ENCODE peak calls at places on chromosomes 12 and 14, in four cellular contexts. I, J, A and M are unnamed samples.

GRCh38 chr12:104784592-104784991 is 173.5 kb downstream of the SLC41A2 start:
- DNase-seq in J (no peak), I (no peak), A (no peak), M (no peak)

GRCh38 chr12:49777341-49777740 is 36.0 kb downstream of the TMBIM6 start:
- DNase-seq in A (no peak), J (no peak), I (no peak), M (no peak)

GRCh38 chr12:66662729-66663128 is 16.1 kb downstream of the GRIP1 start:
- DNase-seq in I (no peak), J (no peak), A (no peak), M (no peak)

GRCh38 chr14:48735607-48736006 is 850.6 kb downstream of the RPS29 start:
- DNase-seq in A (no peak), J (no peak), I (no peak), M (no peak)

GRCh38 chr12:127294651-127295205 is 972.2 kb upstream of the TMEM132C start:
- DNase-seq in I (no peak), J (no peak), A (no peak), M (no peak)

GRCh38 chr14:29039171-29039570 is 272.6 kb downstream of the FOXG1 start:
- DNase-seq in I (no peak), A (no peak), J (no peak), M (no peak)

GRCh38 chr12:75364918-75365317 is 26.0 kb upstream of the GLIPR1L2 start:
- DNase-seq in I (no peak), J (peak), A (no peak), M (no peak)

GRCh38 chr12:93844385-93844784 is 167.2 kb downstream of the CRADD start:
- DNase-seq in A (no peak), J (no peak), I (no peak), M (no peak)

GRCh38 chr14:64324461-64325255 is 30.5 kb upstream of the ESR2 start:
- DNase-seq in I (no peak), J (no peak), A (no peak), M (no peak)

GRCh38 chr12:131153956-131154355 is 200.2 kb downstream of the ADGRD1 start:
- DNase-seq in I (no peak), A (no peak), J (no peak), M (no peak)

GRCh38 chr14:101791919-101792572 is 30.5 kb downstream of the PPP2R5C start:
- DNase-seq in A (no peak), J (no peak), I (no peak), M (peak)

GRCh38 chr14:105317546-105317945 is 3.0 kb downstream of the PACS2 start:
- DNase-seq in J (no peak), I (no peak), A (no peak), M (no peak)

GRCh38 chr14:100733152-100733850 is 6.6 kb downstream of the DLK1 start:
- DNase-seq in I (no peak), J (no peak), A (no peak), M (no peak)

GRCh38 chr12:113756609-113757008 is 209.5 kb downstream of the RBM19 start:
- DNase-seq in J (no peak), A (no peak), I (no peak), M (no peak)

GRCh38 chr12:129184066-129184695 is 330.9 kb downstream of the GLT1D1 start:
- DNase-seq in J (no peak), I (no peak), A (no peak), M (no peak)

GRCh38 chr14:93426750-93427149 is 4.0 kb upstream of the UNC79 start:
- DNase-seq in J (no peak), A (no peak), I (no peak), M (no peak)

GRCh38 chr12:115597157-115597712 is 680.3 kb downstream of the MED13L start:
- DNase-seq in A (no peak), J (no peak), I (no peak), M (no peak)

GRCh38 chr12:8781326-8781725 is 41.1 kb upstream of the A2ML1 start:
- DNase-seq in I (no peak), J (no peak), A (no peak), M (peak)

GRCh38 chr14:86221755-86222154 is 691.8 kb downstream of the FLRT2 start:
- DNase-seq in I (no peak), J (no peak), A (no peak), M (no peak)

GRCh38 chr12:74105434-74105833 is 432.2 kb upstream of the ATXN7L3B start:
- DNase-seq in A (no peak), I (no peak), J (no peak), M (no peak)

GRCh38 chr14:65019944-65020566 is 33.4 kb downstream of the FNTB start:
- DNase-seq in I (no peak), A (peak), J (peak), M (peak)

GRCh38 chr14:25132734-25133422 is 82.9 kb upstream of the STXBP6 start:
- DNase-seq in A (peak), J (peak), I (peak), M (peak)

GRCh38 chr12:95494888-95495287 is 20.9 kb downstream of the METAP2 start:
- DNase-seq in J (no peak), I (no peak), A (no peak), M (no peak)

GRCh38 chr12:114665411-114666181 is 18.4 kb downstream of the TBX3 start:
- DNase-seq in I (no peak), A (no peak), J (no peak), M (no peak)

GRCh38 chr14:50001146-50001998 is 108.5 kb downstream of the ARF6 start:
- DNase-seq in A (peak), J (peak), I (peak), M (peak)

GRCh38 chr14:88864198-88864597 is 39.7 kb downstream of the TTC8 start:
- DNase-seq in J (no peak), A (no peak), I (no peak), M (no peak)

GRCh38 chr12:108833355-108833733 is 24.0 kb downstream of the SSH1 start:
- DNase-seq in A (no peak), I (peak), J (peak), M (no peak)

GRCh38 chr14:95424533-95424932 is 91.9 kb downstream of the SYNE3 start:
- DNase-seq in J (no peak), I (no peak), A (no peak), M (peak)

GRCh38 chr14:60300019-60300418 is 51.0 kb downstream of the PPM1A start:
- DNase-seq in A (no peak), J (no peak), I (no peak), M (peak)

GRCh38 chr14:60303745-60304144 is 54.7 kb downstream of the PPM1A start:
- DNase-seq in J (peak), A (no peak), I (no peak), M (no peak)

GRCh38 chr14:60304509-60304908 is 55.5 kb downstream of the PPM1A start:
- DNase-seq in I (no peak), J (no peak), A (no peak), M (no peak)

GRCh38 chr14:60301685-60302084 is 52.7 kb downstream of the PPM1A start:
- DNase-seq in I (no peak), J (no peak), A (no peak), M (no peak)

GRCh38 chr14:60302663-60303062 is 53.6 kb downstream of the PPM1A start:
- DNase-seq in A (no peak), I (no peak), J (no peak), M (no peak)
- TF ChIP-seq POLR2A in A (no peak), I (no peak), J (no peak), M (no peak)

GRCh38 chr12:52247622-52248540 is 14.8 kb downstream of the KRT7 start:
- DNase-seq in I (peak), J (no peak), A (no peak), M (no peak)
- TF ChIP-seq POLR2A in I (no peak), J (no peak), A (no peak), M (no peak)

DNA sequence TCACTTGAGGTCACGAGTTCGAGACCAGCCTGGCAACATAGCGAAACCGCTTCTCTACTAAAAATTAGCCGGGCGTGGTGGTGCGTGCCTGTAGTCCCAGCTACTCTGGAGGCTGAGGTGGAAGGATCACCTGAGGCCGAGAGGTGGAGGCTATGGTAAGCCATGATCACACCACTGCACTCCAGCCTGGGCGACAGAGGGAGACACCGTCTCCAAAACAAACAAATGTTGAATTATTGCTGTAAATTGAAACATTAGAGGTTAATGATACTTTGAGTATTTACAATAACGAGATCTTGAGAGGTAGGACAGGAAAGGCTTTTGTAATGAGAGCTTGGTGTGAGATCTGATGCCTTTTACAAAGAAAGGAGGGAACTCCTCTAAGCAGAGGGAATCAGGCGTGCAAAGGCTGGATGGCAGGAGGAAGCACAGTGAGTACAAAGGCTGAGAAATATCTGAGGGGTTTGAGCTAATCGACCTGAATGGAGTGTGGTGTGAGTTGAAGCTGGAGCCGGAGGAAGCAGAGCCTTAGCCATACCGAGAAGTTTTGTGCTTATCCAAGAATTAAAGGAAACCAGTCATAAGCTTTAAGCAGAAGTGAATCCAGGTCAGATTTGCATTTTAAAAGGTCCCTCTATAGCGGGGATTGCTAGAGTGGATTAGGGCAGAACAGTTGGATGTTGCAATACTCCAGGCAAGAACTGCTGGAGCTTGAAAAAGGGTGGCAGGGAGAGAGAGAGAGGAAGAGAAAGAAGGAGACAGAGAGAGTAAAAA is 1.1 kb downstream of the RHNO1 start:
- DNase-seq in A (no peak), J (no peak), I (no peak), M (peak)
- TF ChIP-seq POLR2A in A (no peak), J (no peak), I (no peak), M (no peak)

GRCh38 chr14:34628681-34629135 is 1.2 kb downstream of the SNX6 start:
- DNase-seq in J (no peak), I (no peak), A (peak), M (peak)

GRCh38 chr14:34629657-34630529 is at the start of gene SNX6:
- DNase-seq in I (peak), A (peak), J (peak), M (peak)

GRCh38 chr14:34629344-34629656 is 648 bp downstream of the SNX6 start:
- DNase-seq in A (no peak), J (no peak), I (no peak), M (no peak)

GRCh38 chr14:34633697-34634096 is 3.7 kb upstream of the SNX6 start:
- DNase-seq in A (no peak), J (no peak), I (no peak), M (no peak)

GRCh38 chr14:34632451-34632850 is 2.5 kb upstream of the SNX6 start:
- DNase-seq in A (no peak), I (no peak), J (no peak), M (no peak)
- TF ChIP-seq POLR2A in A (no peak), I (no peak), J (no peak), M (no peak)

DNA sequence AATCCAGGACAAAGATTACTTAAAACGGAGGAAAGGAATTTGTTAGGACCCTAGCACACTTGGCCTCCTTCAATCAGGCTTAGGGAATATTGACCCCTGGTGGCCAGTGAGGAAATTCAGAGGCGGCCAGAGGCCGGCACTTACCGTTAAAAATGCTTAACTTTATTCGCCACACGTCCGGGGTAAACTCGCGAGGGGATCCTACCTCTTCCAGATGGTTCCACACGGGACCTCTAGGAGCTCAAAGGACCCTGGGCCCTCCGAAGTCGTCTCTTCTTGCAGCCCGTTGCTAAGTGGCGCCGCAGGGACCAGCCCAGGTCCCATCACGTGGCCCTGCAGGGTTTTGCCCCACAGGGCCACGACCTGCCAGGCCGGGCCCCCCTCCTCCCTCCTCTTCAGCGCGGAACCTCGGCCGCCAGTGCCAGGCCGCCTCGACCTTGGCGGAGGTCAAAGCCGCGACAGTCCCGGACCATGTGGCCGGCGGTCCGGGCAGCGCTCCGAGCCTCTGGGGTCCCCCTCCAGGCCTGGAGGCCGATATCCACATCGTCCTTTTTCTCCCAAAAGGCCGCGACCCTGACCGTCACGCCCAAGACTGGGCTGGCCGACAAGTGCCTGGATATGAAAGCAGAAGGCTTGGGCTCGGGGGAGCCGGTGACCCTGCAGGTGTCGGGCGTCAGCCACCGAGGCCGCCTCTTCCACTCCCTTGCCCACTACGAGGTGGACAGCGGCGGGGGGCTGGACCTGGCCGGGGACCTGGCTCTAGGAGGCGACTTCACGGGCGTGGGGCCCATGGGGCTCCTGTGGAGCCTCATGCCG is 11.1 kb upstream of the DNAL1 start:
- DNase-seq in I (peak), A (peak), J (peak), M (peak)
- TF ChIP-seq POLR2A in I (no peak), A (no peak), J (no peak), M (no peak)

DNA sequence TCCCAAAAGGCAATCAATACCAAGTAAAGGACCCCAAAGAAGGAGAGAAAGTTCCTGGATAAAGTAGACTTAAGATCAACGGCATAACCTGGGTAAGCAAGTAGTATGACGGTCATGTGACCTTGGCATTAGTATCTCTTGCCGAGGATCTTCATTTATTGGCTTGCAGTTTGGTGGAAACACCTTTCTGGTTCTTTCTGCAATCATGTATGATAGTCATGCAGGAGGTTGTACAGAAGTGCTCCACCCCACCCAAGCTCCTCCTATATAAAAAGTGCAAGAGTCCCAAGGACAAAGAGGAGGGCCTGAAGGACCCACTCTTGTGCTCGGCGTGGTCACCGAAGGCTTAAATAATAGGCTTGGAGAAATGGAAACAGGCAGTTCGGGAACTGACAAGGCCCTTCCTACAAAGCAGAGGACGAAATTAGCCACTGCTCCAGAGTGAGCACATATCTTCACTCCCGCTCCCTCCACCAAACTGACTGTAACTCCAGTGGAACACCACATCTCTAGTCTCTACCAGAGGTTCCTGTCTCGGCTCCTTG is 750 bp downstream of the CS start:
- DNase-seq in A (peak), I (no peak), J (no peak), M (peak)
- TF ChIP-seq POLR2A in A (no peak), I (no peak), J (no peak), M (no peak)

DNA sequence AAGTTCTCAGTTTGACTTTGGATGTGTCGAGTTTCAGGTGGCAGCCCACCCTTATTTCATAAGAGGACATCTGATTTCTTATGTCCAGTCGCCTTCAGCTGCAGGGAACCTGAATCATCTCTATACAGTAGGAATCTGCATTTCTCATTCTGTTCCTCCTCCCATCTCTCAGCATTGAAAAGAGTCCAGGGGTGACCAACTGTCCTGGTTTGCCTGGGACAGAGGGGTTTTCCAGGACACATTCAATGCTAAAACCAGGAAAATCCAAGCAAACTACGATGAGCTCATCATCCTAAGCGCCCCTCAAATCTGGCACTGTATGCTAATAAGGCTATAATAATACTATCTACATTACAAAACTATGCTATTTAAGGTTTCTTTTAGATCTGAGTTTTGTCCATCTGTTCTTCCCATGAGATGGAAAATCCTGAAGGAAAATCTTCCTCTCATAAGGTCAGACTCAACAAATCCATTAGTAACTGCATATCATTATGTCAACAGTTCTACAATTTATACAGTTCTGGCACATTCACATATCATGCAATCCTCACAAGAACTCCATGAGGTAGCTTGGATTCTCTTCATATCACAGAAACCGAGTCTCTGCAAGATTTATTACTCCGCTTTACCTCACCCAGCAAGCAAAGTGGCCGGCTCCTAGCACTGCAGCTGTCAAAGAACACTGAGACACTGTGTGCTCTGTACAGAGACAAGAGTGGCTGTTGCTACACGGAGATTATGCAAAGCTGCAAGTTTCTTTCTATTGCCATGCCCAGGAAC is 15.6 kb upstream of the CALM1 start:
- DNase-seq in I (no peak), J (peak), A (peak), M (peak)
- TF ChIP-seq POLR2A in I (no peak), J (peak), A (peak), M (no peak)

GRCh38 chr12:6534914-6535696 is 788 bp downstream of the GAPDH start:
- DNase-seq in A (peak), J (peak), I (peak), M (peak)
- TF ChIP-seq POLR2A in A (no peak), J (peak), I (no peak), M (no peak)